ENCODE peak calls at places on chromosomes 5 and 9, in ten cellular contexts. One of them, this sample, is unnamed.

GRCh38 chr5:143592648-143593047 is 189.2 kb upstream of the NR3C1 start:
- DNase-seq in A549: peak; percentile 45
- DNase-seq in lung: no peak
- DNase-seq in AG10803: peak; percentile 46
- DNase-seq in pancreas: no peak
- DNase-seq in heart left ventricle: no peak
- DNase-seq in astrocyte of the spinal cord: no peak
- DNase-seq in adipocyte: no peak
- DNase-seq in vagina: no peak
- DNase-seq in fibroblast of lung: peak; percentile 26
- DNase-seq in this sample: no peak

GRCh38 chr5:120386981-120387380 is 77.1 kb upstream of the PRR16 start:
- DNase-seq in A549: no peak
- DNase-seq in lung: no peak
- DNase-seq in AG10803: no peak
- DNase-seq in pancreas: no peak
- DNase-seq in heart left ventricle: no peak
- DNase-seq in astrocyte of the spinal cord: no peak
- DNase-seq in adipocyte: peak; percentile 5
- DNase-seq in vagina: no peak
- DNase-seq in fibroblast of lung: no peak
- DNase-seq in this sample: no peak

GRCh38 chr9:71250626-71251025 is 129.2 kb upstream of the TRPM3 start:
- DNase-seq in A549: no peak
- DNase-seq in lung: no peak
- DNase-seq in AG10803: no peak
- DNase-seq in pancreas: no peak
- DNase-seq in heart left ventricle: no peak
- DNase-seq in astrocyte of the spinal cord: no peak
- DNase-seq in adipocyte: no peak
- DNase-seq in vagina: no peak
- DNase-seq in fibroblast of lung: no peak
- DNase-seq in this sample: no peak

GRCh38 chr9:129558551-129559505 is 62.1 kb downstream of the C9orf50 start:
- DNase-seq in A549: peak; percentile 79
- DNase-seq in lung: no peak
- DNase-seq in AG10803: no peak
- DNase-seq in pancreas: peak; percentile 64
- DNase-seq in heart left ventricle: no peak
- DNase-seq in astrocyte of the spinal cord: no peak
- DNase-seq in adipocyte: no peak
- DNase-seq in vagina: no peak
- DNase-seq in fibroblast of lung: no peak
- DNase-seq in this sample: no peak

GRCh38 chr5:37553720-37554402 is 174.7 kb downstream of the WDR70 start:
- DNase-seq in A549: no peak
- DNase-seq in lung: no peak
- DNase-seq in AG10803: peak; percentile 21
- DNase-seq in pancreas: no peak
- DNase-seq in heart left ventricle: no peak
- DNase-seq in astrocyte of the spinal cord: peak; percentile 81
- DNase-seq in adipocyte: peak; percentile 27
- DNase-seq in vagina: no peak
- DNase-seq in fibroblast of lung: peak; percentile 71
- DNase-seq in this sample: no peak

GRCh38 chr5:145500712-145501111 is 334.4 kb downstream of the PRELID2 start:
- DNase-seq in A549: no peak
- DNase-seq in lung: no peak
- DNase-seq in AG10803: no peak
- DNase-seq in pancreas: no peak
- DNase-seq in heart left ventricle: no peak
- DNase-seq in astrocyte of the spinal cord: no peak
- DNase-seq in adipocyte: no peak
- DNase-seq in vagina: no peak
- DNase-seq in fibroblast of lung: no peak
- DNase-seq in this sample: no peak

GRCh38 chr9:137055385-137056364 is 1.8 kb upstream of the ENTPD2 start:
- DNase-seq in A549: peak; percentile 76
- DNase-seq in lung: peak; percentile 61
- DNase-seq in AG10803: peak; percentile 43
- DNase-seq in pancreas: peak; percentile 92
- DNase-seq in heart left ventricle: peak; percentile 94
- DNase-seq in astrocyte of the spinal cord: peak; percentile 83
- DNase-seq in adipocyte: peak; percentile 92
- DNase-seq in vagina: no peak
- DNase-seq in fibroblast of lung: peak; percentile 91
- DNase-seq in this sample: peak; percentile 95

GRCh38 chr9:12719431-12719830 is 26.2 kb downstream of the TYRP1 start:
- DNase-seq in A549: peak; percentile 58
- DNase-seq in lung: no peak
- DNase-seq in AG10803: peak; percentile 65
- DNase-seq in pancreas: no peak
- DNase-seq in heart left ventricle: no peak
- DNase-seq in astrocyte of the spinal cord: peak; percentile 63
- DNase-seq in adipocyte: peak; percentile 79
- DNase-seq in vagina: no peak
- DNase-seq in fibroblast of lung: peak; percentile 76
- DNase-seq in this sample: no peak

GRCh38 chr5:158560170-158560569 is 539.5 kb downstream of the EBF1 start:
- DNase-seq in A549: no peak
- DNase-seq in lung: no peak
- DNase-seq in AG10803: no peak
- DNase-seq in pancreas: no peak
- DNase-seq in heart left ventricle: peak; percentile 42
- DNase-seq in astrocyte of the spinal cord: peak; percentile 12
- DNase-seq in adipocyte: peak; percentile 67
- DNase-seq in vagina: no peak
- DNase-seq in fibroblast of lung: no peak
- DNase-seq in this sample: peak; percentile 27

GRCh38 chr9:113953541-113953940 is 77.4 kb downstream of the ZNF618 start:
- DNase-seq in A549: no peak
- DNase-seq in lung: no peak
- DNase-seq in AG10803: peak; percentile 17
- DNase-seq in pancreas: no peak
- DNase-seq in heart left ventricle: no peak
- DNase-seq in astrocyte of the spinal cord: peak; percentile 59
- DNase-seq in adipocyte: no peak
- DNase-seq in vagina: no peak
- DNase-seq in fibroblast of lung: no peak
- DNase-seq in this sample: no peak

GRCh38 chr5:38423536-38424178 is 132.8 kb downstream of the LIFR start:
- DNase-seq in A549: no peak
- DNase-seq in lung: no peak
- DNase-seq in AG10803: no peak
- DNase-seq in pancreas: no peak
- DNase-seq in heart left ventricle: no peak
- DNase-seq in astrocyte of the spinal cord: peak; percentile 37
- DNase-seq in adipocyte: no peak
- DNase-seq in vagina: no peak
- DNase-seq in fibroblast of lung: no peak
- DNase-seq in this sample: no peak

GRCh38 chr5:180439911-180440769 is 54.0 kb upstream of the CNOT6 start:
- DNase-seq in A549: no peak
- DNase-seq in lung: no peak
- DNase-seq in AG10803: no peak
- DNase-seq in pancreas: no peak
- DNase-seq in heart left ventricle: no peak
- DNase-seq in astrocyte of the spinal cord: no peak
- DNase-seq in adipocyte: no peak
- DNase-seq in vagina: no peak
- DNase-seq in fibroblast of lung: no peak
- DNase-seq in this sample: no peak

GRCh38 chr9:130835441-130836298 is 616 bp downstream of the ABL1 start:
- DNase-seq in A549: peak; percentile 61
- DNase-seq in lung: no peak
- DNase-seq in AG10803: peak; percentile 39
- DNase-seq in pancreas: peak; percentile 54
- DNase-seq in heart left ventricle: peak; percentile 57
- DNase-seq in astrocyte of the spinal cord: peak; percentile 58
- DNase-seq in adipocyte: peak; percentile 65
- DNase-seq in vagina: no peak
- DNase-seq in fibroblast of lung: peak; percentile 62
- DNase-seq in this sample: peak; percentile 53
- H3K4me3 ChIP-seq in A549: peak overlapping the region; percentile 63
- H3K4me3 ChIP-seq in lung: peak overlapping the region; percentile 78
- H3K4me3 ChIP-seq in AG10803: peak overlapping the region; percentile 84
- H3K4me3 ChIP-seq in pancreas: peak overlapping the region; percentile 36
- H3K4me3 ChIP-seq in heart left ventricle: peak overlapping the region; percentile 75
- H3K4me3 ChIP-seq in astrocyte of the spinal cord: peak overlapping the region; percentile 79
- H3K4me3 ChIP-seq in adipocyte: peak overlapping the region; percentile 90
- H3K4me3 ChIP-seq in vagina: peak overlapping the region; percentile 73
- H3K4me3 ChIP-seq in fibroblast of lung: peak overlapping the region; percentile 99
- H3K4me3 ChIP-seq in this sample: peak overlapping the region; percentile 77

DNA sequence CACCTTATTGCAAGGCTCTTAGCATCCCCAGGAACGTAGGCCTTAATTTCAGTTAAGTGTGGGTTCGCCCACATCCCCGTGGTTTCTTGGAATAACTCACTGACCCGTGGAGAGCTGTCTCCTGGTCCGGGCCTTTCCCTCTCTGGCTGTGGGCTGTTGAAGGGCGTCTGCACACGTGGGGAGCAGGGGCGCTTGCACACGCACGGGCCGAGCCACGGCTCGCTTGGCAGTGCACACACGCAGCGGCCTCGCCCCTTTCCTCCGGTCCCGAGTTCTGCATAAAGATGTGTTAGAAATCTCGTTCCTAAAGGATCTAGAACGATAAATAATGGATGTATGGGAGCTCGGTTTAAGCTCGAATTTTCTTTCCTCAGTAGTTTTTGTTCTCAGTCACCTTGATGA is 141.9 kb downstream of the PBX3 start:
- DNase-seq in A549: no peak
- DNase-seq in lung: no peak
- DNase-seq in AG10803: peak; percentile 13
- DNase-seq in pancreas: peak; percentile 8
- DNase-seq in heart left ventricle: peak; percentile 37
- DNase-seq in astrocyte of the spinal cord: peak; percentile 38
- DNase-seq in adipocyte: peak; percentile 67
- DNase-seq in vagina: no peak
- DNase-seq in fibroblast of lung: peak; percentile 46
- DNase-seq in this sample: peak; percentile 41
- H3K4me3 ChIP-seq in A549: peak overlapping the region; percentile 58
- H3K4me3 ChIP-seq in lung: peak overlapping the region; percentile 40
- H3K4me3 ChIP-seq in AG10803: peak overlapping the region; percentile 64
- H3K4me3 ChIP-seq in pancreas: peak overlapping the region; percentile 13
- H3K4me3 ChIP-seq in heart left ventricle: peak overlapping the region; percentile 48
- H3K4me3 ChIP-seq in astrocyte of the spinal cord: peak overlapping the region; percentile 44
- H3K4me3 ChIP-seq in adipocyte: peak overlapping the region; percentile 84
- H3K4me3 ChIP-seq in vagina: peak overlapping the region; percentile 48
- H3K4me3 ChIP-seq in fibroblast of lung: peak overlapping the region; percentile 61
- H3K4me3 ChIP-seq in this sample: peak overlapping the region; percentile 70

GRCh38 chr9:79623799-79624721 is 52.3 kb downstream of the TLE4 start:
- DNase-seq in A549: peak; percentile 49
- DNase-seq in lung: peak; percentile 32
- DNase-seq in AG10803: no peak
- DNase-seq in pancreas: no peak
- DNase-seq in heart left ventricle: peak; percentile 38
- DNase-seq in astrocyte of the spinal cord: no peak
- DNase-seq in adipocyte: no peak
- DNase-seq in vagina: no peak
- DNase-seq in fibroblast of lung: no peak
- DNase-seq in this sample: peak; percentile 23
- H3K4me3 ChIP-seq in A549: no peak overlapping the region
- H3K4me3 ChIP-seq in lung: no peak overlapping the region
- H3K4me3 ChIP-seq in AG10803: no peak overlapping the region
- H3K4me3 ChIP-seq in pancreas: no peak overlapping the region
- H3K4me3 ChIP-seq in heart left ventricle: no peak overlapping the region
- H3K4me3 ChIP-seq in astrocyte of the spinal cord: no peak overlapping the region
- H3K4me3 ChIP-seq in adipocyte: no peak overlapping the region
- H3K4me3 ChIP-seq in vagina: no peak overlapping the region
- H3K4me3 ChIP-seq in fibroblast of lung: no peak overlapping the region
- H3K4me3 ChIP-seq in this sample: no peak overlapping the region

GRCh38 chr5:55896238-55896637 is 45.1 kb downstream of the IL31RA start:
- DNase-seq in A549: no peak
- DNase-seq in lung: peak; percentile 16
- DNase-seq in AG10803: no peak
- DNase-seq in pancreas: no peak
- DNase-seq in heart left ventricle: no peak
- DNase-seq in astrocyte of the spinal cord: no peak
- DNase-seq in adipocyte: no peak
- DNase-seq in vagina: no peak
- DNase-seq in fibroblast of lung: no peak
- DNase-seq in this sample: no peak

GRCh38 chr5:55899344-55899743 is 48.2 kb downstream of the IL31RA start:
- DNase-seq in A549: no peak
- DNase-seq in lung: no peak
- DNase-seq in AG10803: peak; percentile 49
- DNase-seq in pancreas: no peak
- DNase-seq in heart left ventricle: no peak
- DNase-seq in astrocyte of the spinal cord: peak; percentile 32
- DNase-seq in adipocyte: peak; percentile 51
- DNase-seq in vagina: no peak
- DNase-seq in fibroblast of lung: peak; percentile 39
- DNase-seq in this sample: no peak

GRCh38 chr5:55897206-55897894 is 46.2 kb downstream of the IL31RA start:
- DNase-seq in A549: no peak
- DNase-seq in lung: no peak
- DNase-seq in AG10803: no peak
- DNase-seq in pancreas: no peak
- DNase-seq in heart left ventricle: no peak
- DNase-seq in astrocyte of the spinal cord: peak; percentile 10
- DNase-seq in adipocyte: no peak
- DNase-seq in vagina: no peak
- DNase-seq in fibroblast of lung: no peak
- DNase-seq in this sample: no peak

GRCh38 chr5:55896663-55897062 is 45.5 kb downstream of the IL31RA start:
- DNase-seq in A549: no peak
- DNase-seq in lung: peak; percentile 34
- DNase-seq in AG10803: peak; percentile 62
- DNase-seq in pancreas: no peak
- DNase-seq in heart left ventricle: no peak
- DNase-seq in astrocyte of the spinal cord: no peak
- DNase-seq in adipocyte: peak; percentile 37
- DNase-seq in vagina: no peak
- DNase-seq in fibroblast of lung: peak; percentile 34
- DNase-seq in this sample: no peak

DNA sequence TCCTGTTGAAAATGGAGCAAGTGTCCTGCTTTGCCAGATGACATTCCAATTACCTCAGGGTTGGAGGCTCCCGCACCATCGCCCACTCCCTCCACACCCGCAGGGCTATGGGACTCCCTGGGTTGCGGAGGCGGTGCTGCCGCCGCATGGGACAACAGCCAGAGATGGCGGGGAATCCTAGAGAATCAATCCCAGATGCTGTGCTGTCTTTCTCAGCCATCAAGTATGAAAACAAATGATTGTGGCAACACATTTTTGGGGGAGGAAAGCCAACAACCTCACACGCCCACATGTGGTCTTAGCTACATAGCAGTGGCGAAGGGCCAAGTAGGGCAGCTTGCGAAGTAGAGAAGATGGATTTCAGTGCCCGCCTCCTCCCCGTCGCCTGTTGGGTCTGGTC is 46.7 kb downstream of the IL31RA start:
- DNase-seq in A549: no peak
- DNase-seq in lung: no peak
- DNase-seq in AG10803: peak; percentile 100
- DNase-seq in pancreas: no peak
- DNase-seq in heart left ventricle: peak; percentile 37
- DNase-seq in astrocyte of the spinal cord: peak; percentile 85
- DNase-seq in adipocyte: peak; percentile 98
- DNase-seq in vagina: no peak
- DNase-seq in fibroblast of lung: peak; percentile 83
- DNase-seq in this sample: peak; percentile 43
- H3K4me3 ChIP-seq in A549: no peak overlapping the region
- H3K4me3 ChIP-seq in lung: no peak overlapping the region
- H3K4me3 ChIP-seq in AG10803: peak overlapping the region; percentile 26
- H3K4me3 ChIP-seq in pancreas: no peak overlapping the region
- H3K4me3 ChIP-seq in heart left ventricle: no peak overlapping the region
- H3K4me3 ChIP-seq in astrocyte of the spinal cord: no peak overlapping the region
- H3K4me3 ChIP-seq in adipocyte: peak overlapping the region; percentile 55
- H3K4me3 ChIP-seq in vagina: peak overlapping the region; percentile 9
- H3K4me3 ChIP-seq in fibroblast of lung: no peak overlapping the region
- H3K4me3 ChIP-seq in this sample: no peak overlapping the region

GRCh38 chr5:96121362-96121761 is 159.7 kb upstream of the ELL2 start:
- DNase-seq in A549: no peak
- DNase-seq in lung: no peak
- DNase-seq in AG10803: no peak
- DNase-seq in pancreas: no peak
- DNase-seq in heart left ventricle: no peak
- DNase-seq in astrocyte of the spinal cord: no peak
- DNase-seq in adipocyte: no peak
- DNase-seq in vagina: no peak
- DNase-seq in fibroblast of lung: peak; percentile 21
- DNase-seq in this sample: no peak
- H3K4me3 ChIP-seq in A549: no peak overlapping the region
- H3K4me3 ChIP-seq in lung: no peak overlapping the region
- H3K4me3 ChIP-seq in AG10803: no peak overlapping the region
- H3K4me3 ChIP-seq in pancreas: no peak overlapping the region
- H3K4me3 ChIP-seq in heart left ventricle: no peak overlapping the region
- H3K4me3 ChIP-seq in astrocyte of the spinal cord: no peak overlapping the region
- H3K4me3 ChIP-seq in adipocyte: no peak overlapping the region
- H3K4me3 ChIP-seq in vagina: no peak overlapping the region
- H3K4me3 ChIP-seq in fibroblast of lung: no peak overlapping the region
- H3K4me3 ChIP-seq in this sample: no peak overlapping the region

This sample was measured in left ventricle myocardium inferior.